ENCODE peak calls at places on chromosomes 16 and 17, in five cellular contexts. C, H, W, G and U are unnamed samples.

GRCh38 chr17:48499743-48500434 is 30.9 kb downstream of the HOXB1 start:
- DNase-seq in C (no peak), H (no peak), W (no peak), G (no peak), U (no peak)

GRCh38 chr17:77212081-77212832 is 71.5 kb downstream of the SEC14L1 start:
- DNase-seq in C (no peak), H (no peak), W (no peak), G (no peak), U (no peak)

GRCh38 chr17:36507266-36507665 is 20.8 kb downstream of the ZNHIT3 start:
- DNase-seq in C (no peak), H (no peak), W (no peak), G (no peak), U (no peak)

GRCh38 chr17:65028537-65028843 is 28.1 kb downstream of the GNA13 start:
- DNase-seq in C (no peak), H (no peak), W (no peak), G (peak), U (no peak)

GRCh38 chr17:75813081-75814020 is 28.7 kb downstream of the UNK start:
- DNase-seq in C (no peak), H (peak), W (no peak), G (no peak), U (no peak)

GRCh38 chr17:40348562-40349476 is 15.7 kb downstream of the GJD3 start:
- DNase-seq in C (no peak), H (peak), W (no peak), G (no peak), U (no peak)

GRCh38 chr16:86965840-86966239 is 351.4 kb downstream of the C16orf95 start:
- DNase-seq in C (no peak), H (no peak), W (no peak), G (no peak), U (no peak)

GRCh38 chr16:85675528-85675927 is 13.2 kb downstream of the GINS2 start:
- DNase-seq in C (peak), H (no peak), W (peak), G (no peak), U (no peak)

GRCh38 chr17:5413682-5414081 is 5.8 kb downstream of the NUP88 start:
- DNase-seq in C (peak), H (no peak), W (peak), G (no peak), U (no peak)

GRCh38 chr16:593406-593805 is 3.5 kb downstream of the RAB40C start:
- DNase-seq in C (no peak), H (peak), W (no peak), G (no peak), U (no peak)

GRCh38 chr17:43976956-43977837 is 23.5 kb upstream of the PYY start:
- DNase-seq in C (no peak), H (no peak), W (no peak), G (no peak), U (no peak)

GRCh38 chr17:43974541-43975315 is 21.0 kb upstream of the PYY start:
- DNase-seq in C (no peak), H (no peak), W (no peak), G (no peak), U (no peak)

GRCh38 chr17:43979011-43979410 is 25.3 kb upstream of the PYY start:
- DNase-seq in C (no peak), H (no peak), W (no peak), G (no peak), U (no peak)

GRCh38 chr17:43978078-43978477 is 24.3 kb upstream of the PYY start:
- DNase-seq in C (no peak), H (no peak), W (no peak), G (no peak), U (no peak)

GRCh38 chr17:43975898-43976297 is 22.2 kb upstream of the PYY start:
- DNase-seq in C (no peak), H (no peak), W (no peak), G (no peak), U (no peak)
- TF ChIP-seq CTCF in C (no peak), H (no peak), W (no peak), G (no peak), U (no peak)

GRCh38 chr16:5918553-5919127 is 821.0 kb upstream of the EEF2KMT start:
- DNase-seq in C (no peak), H (no peak), W (no peak), G (no peak), U (peak)
- TF ChIP-seq CTCF in C (no peak), H (no peak), W (no peak), G (no peak), U (no peak)

GRCh38 chr17:38864636-38865398 is 5.0 kb upstream of the LASP1 start:
- DNase-seq in C (no peak), H (no peak), W (no peak), G (no peak), U (no peak)
- TF ChIP-seq CTCF in C (peak), H (no peak), W (peak), G (no peak), U (no peak)

DNA sequence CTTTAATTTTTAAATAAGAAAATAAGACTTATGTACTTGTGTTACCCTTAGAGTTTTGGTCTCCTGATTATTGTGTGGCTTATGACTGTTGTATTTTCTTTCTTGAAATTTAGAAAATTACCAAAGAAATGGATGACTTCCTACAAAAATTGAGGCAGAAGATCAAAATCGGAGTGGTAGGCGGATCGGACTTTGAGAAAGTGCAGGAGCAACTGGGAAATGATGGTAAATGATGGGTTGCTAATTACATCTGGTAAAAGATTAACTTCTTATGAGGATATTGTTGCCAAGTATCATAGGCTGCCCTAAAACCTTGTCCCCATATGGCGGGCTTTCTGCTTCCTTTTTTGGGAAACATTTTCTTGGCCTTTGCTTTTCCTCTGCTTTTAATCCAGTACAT is 4.0 kb downstream of the PMM2 start:
- DNase-seq in C (no peak), H (no peak), W (no peak), G (no peak), U (no peak)
- TF ChIP-seq CTCF in C (no peak), H (no peak), W (no peak), G (no peak), U (no peak)

DNA sequence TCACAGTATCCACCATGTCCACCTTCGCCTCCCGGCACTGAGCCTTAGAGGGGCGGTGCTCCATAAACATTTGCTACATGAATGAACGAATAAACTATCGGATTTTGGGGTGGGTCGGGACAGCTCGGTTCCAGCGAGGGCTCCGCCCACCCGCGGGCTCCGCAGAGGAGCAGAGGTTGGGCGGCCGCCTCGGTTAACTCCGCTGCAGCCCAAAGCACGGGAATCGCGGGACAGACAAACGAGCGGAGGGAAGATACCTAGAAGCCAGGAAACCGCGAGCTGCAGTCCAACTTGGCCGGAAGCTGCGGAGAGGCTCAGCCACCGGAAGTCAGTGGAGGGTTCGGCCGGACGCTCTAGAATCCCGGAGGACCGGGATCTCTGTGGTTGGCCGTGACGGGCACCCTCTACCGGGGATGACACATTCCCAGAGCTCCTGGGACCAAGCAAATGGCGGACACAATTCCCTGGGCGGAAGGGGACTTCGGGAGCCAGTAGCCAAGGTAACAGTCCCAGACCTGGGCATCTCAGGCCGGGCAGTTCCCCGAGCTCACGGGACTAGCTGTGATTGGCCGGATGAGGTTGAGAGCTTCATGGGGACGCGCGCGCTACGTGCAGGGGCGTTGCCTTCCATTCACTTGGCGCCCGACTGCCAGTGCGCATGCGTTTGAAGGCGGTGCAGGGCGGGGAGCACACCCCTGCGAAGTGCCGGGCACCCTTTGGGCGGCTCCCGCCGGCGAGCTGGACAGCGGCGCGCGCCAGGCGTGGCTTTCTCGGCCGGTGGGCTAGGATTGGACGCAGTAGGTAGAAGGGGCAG is 489 bp upstream of the MAPK7 start:
- DNase-seq in C (peak), H (peak), W (peak), G (peak), U (peak)
- TF ChIP-seq CTCF in C (peak), H (no peak), W (no peak), G (no peak), U (no peak)

GRCh38 chr16:82621796-82622195 is 5.0 kb upstream of the CDH13 start:
- DNase-seq in C (no peak), H (no peak), W (no peak), G (no peak), U (no peak)
- TF ChIP-seq CTCF in C (peak), H (no peak), W (peak), G (no peak), U (no peak)

DNA sequence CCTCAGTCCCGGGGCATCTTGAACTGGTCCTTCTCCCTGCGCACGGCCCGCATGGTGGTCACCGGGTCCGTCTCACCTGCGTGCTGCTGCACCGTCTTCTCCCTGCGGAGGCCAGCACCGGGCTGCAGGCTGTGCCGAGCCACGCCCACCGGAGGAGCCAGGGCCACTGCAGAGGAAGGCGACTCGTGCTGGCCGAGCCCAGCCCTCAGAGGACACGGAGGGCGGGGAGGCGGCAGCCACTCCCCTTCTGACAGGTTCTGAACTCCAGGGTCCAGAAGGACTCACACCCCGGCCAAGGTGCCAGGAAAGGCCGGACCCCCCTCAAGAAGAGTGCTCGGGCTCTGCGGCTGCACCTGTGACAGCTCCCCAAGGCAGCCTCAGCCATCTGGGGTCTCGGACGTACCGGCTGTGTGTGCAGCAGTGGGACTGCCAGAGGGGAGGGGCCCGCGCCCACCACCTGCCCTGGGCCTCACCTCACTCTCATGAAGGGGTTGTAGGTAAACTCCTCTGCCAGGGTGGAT is 15.8 kb upstream of the IGFALS start:
- DNase-seq in C (no peak), H (no peak), W (no peak), G (no peak), U (no peak)
- TF ChIP-seq CTCF in C (no peak), H (no peak), W (no peak), G (no peak), U (no peak)

GRCh38 chr17:6480325-6480675 is 36.0 kb downstream of the PIMREG start:
- DNase-seq in C (no peak), H (no peak), W (no peak), G (no peak), U (no peak)
- TF ChIP-seq CTCF in C (no peak), H (no peak), W (no peak), G (no peak), U (no peak)

GRCh38 chr17:20228410-20228809 is 219.3 kb downstream of the SPECC1 start:
- DNase-seq in C (no peak), H (no peak), W (no peak), G (no peak), U (no peak)

GRCh38 chr17:20226814-20227482 is 217.8 kb downstream of the SPECC1 start:
- DNase-seq in C (peak), H (peak), W (peak), G (peak), U (peak)

GRCh38 chr17:20223808-20224328 is 214.7 kb downstream of the SPECC1 start:
- DNase-seq in C (peak), H (no peak), W (no peak), G (no peak), U (no peak)

GRCh38 chr17:20224379-20224778 is 215.2 kb downstream of the SPECC1 start:
- DNase-seq in C (no peak), H (no peak), W (no peak), G (no peak), U (no peak)

DNA sequence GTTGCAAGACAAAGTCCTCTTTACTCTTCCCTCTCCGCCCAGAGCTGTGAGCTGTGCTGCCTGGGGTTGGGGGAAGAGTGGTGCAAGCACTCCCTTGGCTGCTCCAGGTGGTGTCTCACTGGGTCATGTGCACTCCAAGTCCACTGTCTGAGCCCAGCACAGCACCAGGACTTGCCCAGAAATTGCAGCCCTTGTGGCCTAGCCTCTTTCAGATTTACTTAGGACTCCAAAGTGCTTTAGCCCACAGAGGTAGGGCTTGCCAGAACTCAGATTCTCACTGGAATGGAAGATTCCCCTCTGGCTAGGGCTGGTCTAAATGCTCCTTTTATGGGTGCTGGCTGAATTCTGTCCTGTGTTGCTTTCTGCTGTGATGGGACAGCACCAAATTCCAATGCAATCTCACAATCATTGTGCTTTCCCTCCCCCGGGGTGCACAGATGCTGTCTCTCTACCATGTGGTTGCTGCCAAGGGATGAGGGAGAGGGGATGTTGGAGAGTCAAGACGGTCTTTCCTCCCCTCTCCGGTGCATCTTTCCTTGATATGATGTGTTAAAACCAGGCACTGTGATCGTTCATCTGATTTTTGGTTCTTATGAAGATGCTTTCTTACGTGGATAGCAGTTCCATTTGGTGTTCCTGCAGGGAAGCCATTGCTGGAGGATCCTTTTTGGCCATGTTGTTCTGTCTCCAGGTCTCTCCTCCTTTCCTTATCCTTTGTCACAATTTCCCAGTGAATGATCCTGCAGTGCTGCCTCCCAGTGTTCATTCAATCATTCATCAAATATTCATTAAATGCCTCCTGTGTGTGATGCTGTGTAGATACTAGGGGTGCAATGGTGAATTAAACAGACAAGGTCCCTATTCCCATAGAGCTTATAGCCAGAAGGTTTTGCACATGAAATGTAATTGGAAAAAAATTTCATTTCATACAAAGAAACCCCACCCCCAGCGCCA is 216.3 kb downstream of the SPECC1 start:
- DNase-seq in C (no peak), H (no peak), W (no peak), G (no peak), U (no peak)
- TF ChIP-seq CTCF in C (peak), H (no peak), W (peak), G (no peak), U (no peak)